ENCODE peak calls at places on chromosomes 6 and 20, in nine cellular contexts. T, B, Z, R, H, M, Q, A and P are unnamed samples. For H3K36me3, the result is how much of the 10 kb centered on the place peaks cover.

GRCh38 chr20:19735446-19735845 is 22.6 kb upstream of the RIN2 start:
- DNase-seq in T (peak), B (peak), Z (peak), R (no peak), H (peak), M (peak), Q (peak), A (peak), P (peak)

GRCh38 chr6:147709396-147710272 is 201.1 kb downstream of the SAMD5 start:
- DNase-seq in T (no peak), B (no peak), Z (no peak), R (no peak), H (no peak), M (peak), Q (no peak), A (no peak), P (no peak)

GRCh38 chr6:133815313-133815712 is 73.6 kb upstream of the TCF21 start:
- DNase-seq in T (no peak), B (no peak), Z (no peak), R (no peak), H (no peak), M (no peak), Q (no peak), A (no peak), P (no peak)

GRCh38 chr20:57476641-57477461 is 48.1 kb downstream of the CTCFL start:
- DNase-seq in T (no peak), B (no peak), Z (no peak), R (no peak), H (no peak), M (no peak), Q (no peak), A (no peak), P (no peak)

GRCh38 chr20:31684153-31685003 is 38.3 kb downstream of the BCL2L1 start:
- DNase-seq in T (no peak), B (no peak), Z (no peak), R (no peak), H (no peak), M (no peak), Q (no peak), A (no peak), P (no peak)

GRCh38 chr20:56710577-56711465 is 81.7 kb downstream of the TFAP2C start:
- DNase-seq in T (peak), B (no peak), Z (no peak), R (no peak), H (peak), M (no peak), Q (peak), A (no peak), P (no peak)

GRCh38 chr20:13458860-13459451 is 179.8 kb downstream of the TASP1 start:
- DNase-seq in T (peak), B (no peak), Z (no peak), R (peak), H (peak), M (peak), Q (peak), A (no peak), P (no peak)

GRCh38 chr6:24719125-24719931 is at the start of gene C6orf62:
- DNase-seq in T (peak), B (no peak), Z (peak), R (peak), H (peak), M (peak), Q (no peak), A (peak), P (no peak)

GRCh38 chr20:23446505-23446904 is 6.2 kb downstream of the CST11 start:
- DNase-seq in T (peak), B (peak), Z (peak), R (peak), H (peak), M (peak), Q (peak), A (no peak), P (no peak)

GRCh38 chr6:75922226-75922625 is 150.2 kb downstream of the IMPG1 start:
- DNase-seq in T (peak), B (no peak), Z (no peak), R (no peak), H (no peak), M (peak), Q (peak), A (no peak), P (no peak)

GRCh38 chr6:139925894-139926641 is 551.6 kb upstream of the CITED2 start:
- DNase-seq in T (no peak), B (no peak), Z (no peak), R (no peak), H (no peak), M (peak), Q (peak), A (no peak), P (no peak)

GRCh38 chr6:160929831-160930230 is 61.7 kb upstream of the MAP3K4 start:
- DNase-seq in T (no peak), B (no peak), Z (no peak), R (no peak), H (no peak), M (no peak), Q (no peak), A (no peak), P (no peak)

GRCh38 chr6:16909599-16910360 is 148.5 kb upstream of the ATXN1 start:
- DNase-seq in T (peak), B (no peak), Z (no peak), R (no peak), H (no peak), M (no peak), Q (peak), A (no peak), P (no peak)

GRCh38 chr6:82976179-82976578 is 89.5 kb downstream of the UBE3D start:
- DNase-seq in T (no peak), B (no peak), Z (no peak), R (no peak), H (no peak), M (peak), Q (no peak), A (no peak), P (no peak)

GRCh38 chr20:7883741-7884140 is 56.5 kb downstream of the HAO1 start:
- DNase-seq in T (no peak), B (no peak), Z (no peak), R (no peak), H (no peak), M (no peak), Q (no peak), A (no peak), P (no peak)

DNA sequence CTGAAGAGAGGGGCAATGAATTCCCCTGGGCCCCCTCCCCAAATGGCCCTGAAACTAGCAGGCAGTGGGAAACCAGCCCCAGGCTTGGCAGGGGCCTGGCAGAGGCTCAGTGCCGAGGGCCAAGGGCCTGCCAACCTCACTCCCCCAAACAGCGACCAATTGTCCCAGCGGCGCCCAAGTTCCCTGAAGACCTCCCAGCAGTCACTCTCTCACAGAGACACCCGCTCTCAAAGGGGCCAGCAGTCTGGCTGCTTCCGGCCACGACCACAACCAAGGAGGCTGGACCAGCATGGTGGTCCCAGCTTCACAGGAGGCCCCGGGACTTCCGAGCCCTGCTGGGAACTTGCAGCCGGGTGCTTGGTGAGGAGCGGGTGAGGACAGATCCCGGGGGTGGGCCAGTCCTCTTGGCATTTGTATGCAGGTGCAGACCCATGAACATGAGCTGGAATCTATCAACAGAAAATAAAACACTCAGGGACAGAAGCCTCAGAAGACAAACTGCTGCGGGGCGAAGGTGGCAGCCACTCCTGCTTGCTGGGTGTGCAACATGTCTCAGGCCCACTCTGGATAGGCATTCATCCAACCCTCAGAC is 17.5 kb upstream of the SIRPA start:
- DNase-seq in T (no peak), B (no peak), Z (peak), R (no peak), H (no peak), M (no peak), Q (no peak), A (no peak), P (no peak)
- H3K27ac ChIP-seq in T (no peak), B (no peak), Z (no peak), R (no peak), H (no peak), M (no peak), Q (no peak), A (no peak), P (no peak)

DNA sequence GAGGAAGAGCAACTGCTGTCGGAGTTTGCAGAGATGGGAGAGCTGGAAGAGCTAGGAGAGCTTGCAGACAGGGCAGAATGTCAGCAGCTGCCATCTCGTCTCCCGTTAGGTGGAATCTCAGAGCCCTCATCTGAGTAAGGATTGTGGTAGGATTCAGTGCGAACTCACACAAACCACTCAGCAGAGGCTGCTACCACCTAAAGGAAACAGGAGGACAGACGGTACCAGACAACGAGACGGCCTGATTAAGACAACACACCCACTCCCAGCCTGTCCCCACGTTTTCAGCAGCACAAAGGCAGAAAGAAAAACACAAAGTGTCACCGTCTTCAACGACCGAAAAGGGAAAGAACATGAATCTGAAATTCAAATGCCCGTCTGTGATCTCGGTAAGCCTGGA is 4.1 kb downstream of the LEMD2 start:
- DNase-seq in T (no peak), B (no peak), Z (no peak), R (no peak), H (no peak), M (no peak), Q (no peak), A (no peak), P (no peak)
- H3K36me3 ChIP-seq in T (under half), B (under half), Z (under half), R (half or more), H (under half), M (under half), Q (under half), A (under half), P (under half)

GRCh38 chr6:37867756-37868446 is 48.4 kb downstream of the ZFAND3 start:
- DNase-seq in T (no peak), B (no peak), Z (no peak), R (no peak), H (no peak), M (no peak), Q (no peak), A (no peak), P (no peak)
- H3K27ac ChIP-seq in T (peak), B (no peak), Z (no peak), R (no peak), H (no peak), M (no peak), Q (no peak), A (no peak), P (no peak)

GRCh38 chr6:90251295-90251992 is 45.2 kb downstream of the BACH2 start:
- DNase-seq in T (no peak), B (no peak), Z (no peak), R (no peak), H (no peak), M (no peak), Q (no peak), A (no peak), P (no peak)

GRCh38 chr6:90250405-90250804 is 46.2 kb downstream of the BACH2 start:
- DNase-seq in T (no peak), B (no peak), Z (no peak), R (no peak), H (no peak), M (no peak), Q (peak), A (no peak), P (no peak)

GRCh38 chr6:90249458-90249857 is 47.2 kb downstream of the BACH2 start:
- DNase-seq in T (no peak), B (no peak), Z (no peak), R (no peak), H (no peak), M (no peak), Q (no peak), A (no peak), P (no peak)

GRCh38 chr6:90249044-90249443 is 47.6 kb downstream of the BACH2 start:
- DNase-seq in T (peak), B (no peak), Z (no peak), R (no peak), H (no peak), M (no peak), Q (no peak), A (no peak), P (no peak)

GRCh38 chr6:90247262-90247661 is 49.4 kb downstream of the BACH2 start:
- DNase-seq in T (no peak), B (no peak), Z (no peak), R (no peak), H (no peak), M (no peak), Q (no peak), A (no peak), P (no peak)
- H3K36me3 ChIP-seq in T (under half), B (under half), Z (under half), R (under half), H (under half), M (under half), Q (under half), A (under half), P (under half)

GRCh38 chr20:38275815-38276550 is 15.4 kb upstream of the KIAA1755 start:
- DNase-seq in T (peak), B (no peak), Z (no peak), R (no peak), H (peak), M (no peak), Q (peak), A (no peak), P (no peak)
- H3K27ac ChIP-seq in T (peak), B (no peak), Z (no peak), R (peak), H (no peak), M (no peak), Q (peak), A (no peak), P (no peak)

GRCh38 chr20:41533537-41534136 is 84.5 kb downstream of the CHD6 start:
- DNase-seq in T (no peak), B (no peak), Z (no peak), R (no peak), H (no peak), M (peak), Q (no peak), A (no peak), P (no peak)
- H3K36me3 ChIP-seq in T (under half), B (under half), Z (under half), R (under half), H (under half), M (under half), Q (under half), A (under half), P (under half)

DNA sequence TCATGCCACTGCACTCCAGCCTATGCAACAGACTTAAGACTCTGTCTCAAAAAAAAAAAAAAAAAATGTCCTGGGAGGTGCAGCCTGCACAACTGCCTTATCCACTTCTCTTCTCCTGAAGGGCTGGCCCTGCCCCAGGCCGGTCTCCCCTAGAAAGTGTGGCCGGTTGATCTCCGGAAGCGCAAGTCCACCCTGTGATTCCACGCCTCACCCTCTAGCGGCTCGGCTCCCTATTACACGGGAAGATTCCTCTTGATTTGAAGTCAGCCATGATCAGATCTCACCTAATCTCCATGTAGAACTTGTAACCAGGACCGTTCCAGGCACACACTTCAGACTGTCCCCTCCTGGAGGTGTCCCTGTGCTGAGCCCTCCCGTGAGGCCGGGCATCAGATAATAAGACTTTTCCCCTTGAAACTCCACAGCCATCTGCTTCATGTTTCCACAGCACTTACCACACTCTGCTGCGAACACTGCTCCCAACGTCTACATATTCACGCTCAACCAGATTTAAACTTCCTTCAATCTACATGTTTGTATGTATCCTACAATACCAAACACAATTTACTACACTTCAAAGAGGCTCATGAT is 49.3 kb upstream of the RPS6KA2 start:
- DNase-seq in T (no peak), B (no peak), Z (no peak), R (no peak), H (no peak), M (no peak), Q (no peak), A (no peak), P (no peak)
- H3K27ac ChIP-seq in T (no peak), B (no peak), Z (no peak), R (no peak), H (no peak), M (no peak), Q (no peak), A (peak), P (no peak)

GRCh38 chr6:150975136-150975535 is 109.6 kb downstream of the MTHFD1L start:
- DNase-seq in T (peak), B (no peak), Z (no peak), R (no peak), H (no peak), M (no peak), Q (no peak), A (no peak), P (no peak)
- H3K36me3 ChIP-seq in T (half or more), B (under half), Z (under half), R (under half), H (under half), M (under half), Q (under half), A (under half), P (under half)

GRCh38 chr6:136607932-136608772 is 57.9 kb upstream of the MAP7 start:
- DNase-seq in T (peak), B (peak), Z (peak), R (peak), H (peak), M (peak), Q (peak), A (peak), P (peak)

GRCh38 chr6:136611133-136611532 is 60.9 kb upstream of the MAP7 start:
- DNase-seq in T (no peak), B (no peak), Z (no peak), R (no peak), H (no peak), M (peak), Q (no peak), A (no peak), P (no peak)

GRCh38 chr6:136607204-136607931 is 57.1 kb upstream of the MAP7 start:
- DNase-seq in T (peak), B (no peak), Z (no peak), R (no peak), H (no peak), M (peak), Q (peak), A (no peak), P (no peak)

GRCh38 chr6:136609878-136610706 is 59.9 kb upstream of the MAP7 start:
- DNase-seq in T (peak), B (no peak), Z (no peak), R (no peak), H (peak), M (peak), Q (peak), A (peak), P (peak)

DNA sequence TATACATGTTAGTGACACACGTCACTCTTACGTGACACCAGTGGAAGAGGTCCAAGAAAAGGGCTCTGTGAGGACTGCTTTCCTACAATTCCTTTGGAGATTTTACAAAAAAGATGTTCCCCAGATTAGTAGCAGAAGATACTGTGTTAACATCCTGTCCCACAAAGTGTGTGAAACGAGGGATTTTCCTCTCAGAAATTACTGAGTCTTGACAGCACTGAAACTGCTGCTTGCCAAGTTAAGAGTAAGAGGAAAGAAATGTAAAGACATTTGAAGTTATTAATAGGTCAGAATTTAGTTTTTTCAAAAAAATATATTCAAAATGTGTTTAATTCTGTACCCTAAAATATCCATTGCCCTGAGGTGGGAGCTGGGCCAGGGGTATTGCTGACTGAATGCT is 58.8 kb upstream of the MAP7 start:
- DNase-seq in T (peak), B (no peak), Z (no peak), R (no peak), H (no peak), M (no peak), Q (peak), A (no peak), P (no peak)
- H3K27ac ChIP-seq in T (peak), B (no peak), Z (no peak), R (no peak), H (no peak), M (peak), Q (peak), A (peak), P (peak)